ENCODE peak calls at places on chromosome X, in six cellular contexts. M is fibroblast of villous mesenchyme, W is brain microvascular endothelial cell, Z is lower lobe of right lung, L is astrocyte, K is HCT116. F is an unnamed sample.

GRCh38 chrX:8815460-8816065 is 14.4 kb upstream of the FAM9A start:
- DNase-seq in M (peak; percentile 30), W (peak; percentile 52), Z (no peak), L (peak; percentile 8), K (peak; percentile 2), F (peak; percentile 48)

GRCh38 chrX:99938464-99938863 is 471.6 kb downstream of the PCDH19 start:
- DNase-seq in M (no peak), W (no peak), Z (no peak), L (no peak), K (no peak), F (no peak)

GRCh38 chrX:149571770-149572169 is 15.5 kb downstream of the MAGEA9B start:
- DNase-seq in M (no peak), W (no peak), Z (no peak), L (no peak), K (no peak), F (no peak)

GRCh38 chrX:18981124-18981807 is 2.6 kb downstream of the PHKA2 start:
- DNase-seq in M (no peak), W (no peak), Z (no peak), L (no peak), K (no peak), F (no peak)

GRCh38 chrX:8783100-8784098 is 17.8 kb downstream of the FAM9A start:
- DNase-seq in M (no peak), W (no peak), Z (no peak), L (no peak), K (no peak), F (peak; percentile 39)

GRCh38 chrX:46929439-46930018 is 17.3 kb downstream of the JADE3 start:
- DNase-seq in M (peak; percentile 41), W (peak; percentile 40), Z (no peak), L (peak; percentile 46), K (no peak), F (peak; percentile 65)

GRCh38 chrX:13266641-13267420 is 53.0 kb downstream of the ATXN3L start:
- DNase-seq in M (no peak), W (no peak), Z (no peak), L (peak; percentile 52), K (no peak), F (peak; percentile 82)

GRCh38 chrX:66544181-66544580 is 94.7 kb downstream of the EDA2R start:
- DNase-seq in M (no peak), W (no peak), Z (no peak), L (no peak), K (no peak), F (no peak)

DNA sequence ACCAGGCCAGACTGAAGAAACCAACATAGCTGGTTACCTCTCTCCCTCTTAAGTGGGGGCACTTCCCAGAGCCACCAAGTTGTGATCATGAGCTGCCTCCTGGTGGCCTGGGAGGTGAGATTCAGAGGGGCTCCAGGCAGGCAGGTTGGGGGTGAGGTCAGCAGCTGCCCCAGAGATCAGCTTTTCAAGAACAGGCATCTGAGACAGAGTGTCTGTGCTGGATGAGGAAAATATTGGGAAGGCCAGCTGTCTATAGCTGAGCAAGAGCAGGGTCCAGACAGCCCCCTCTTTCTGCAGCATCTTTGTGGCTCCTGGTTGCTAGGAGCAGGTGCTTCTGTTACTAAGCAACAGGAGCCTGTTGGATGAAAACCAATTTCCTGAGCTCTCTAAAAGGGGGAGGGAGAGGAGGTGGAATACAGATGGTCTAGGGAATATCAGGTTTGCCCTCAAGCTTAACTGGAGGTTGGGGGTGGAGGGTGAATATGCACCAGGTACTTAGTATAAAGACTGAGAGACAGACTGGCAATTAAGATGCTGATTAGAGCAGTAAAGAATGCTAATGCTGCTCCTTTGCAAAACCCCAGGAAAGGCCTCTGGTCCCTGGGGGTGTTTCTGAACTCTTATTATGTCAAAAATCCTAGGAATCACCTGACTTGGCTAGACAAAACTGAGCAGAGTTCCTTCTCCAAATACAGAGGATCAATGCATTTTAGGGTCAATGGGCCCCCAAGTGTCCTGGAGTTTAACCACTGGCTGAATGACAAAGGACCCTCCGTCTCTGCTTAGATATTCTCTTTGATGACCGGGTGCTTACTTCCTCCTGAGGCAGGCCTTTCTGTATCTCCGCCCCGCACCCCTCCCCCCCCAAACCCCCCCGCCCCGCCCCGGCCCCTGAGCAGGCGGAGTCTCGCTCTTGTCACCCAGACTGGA is 21.4 kb downstream of the ZCCHC13 start:
- DNase-seq in M (no peak), W (no peak), Z (no peak), L (no peak), K (no peak), F (no peak)
- TF ChIP-seq CTCF in M (no peak), W (no peak), Z (no peak), L (no peak), K (no peak), F (no peak)

GRCh38 chrX:118565853-118566252 is 70.2 kb downstream of the DOCK11 start:
- DNase-seq in M (peak; percentile 70), W (no peak), Z (no peak), L (no peak), K (no peak), F (no peak)
- H3K4me3 ChIP-seq in M (no peak overlapping the region), W (no peak overlapping the region), Z (no peak overlapping the region), L (no peak overlapping the region), K (no peak overlapping the region), F (no peak overlapping the region)

DNA sequence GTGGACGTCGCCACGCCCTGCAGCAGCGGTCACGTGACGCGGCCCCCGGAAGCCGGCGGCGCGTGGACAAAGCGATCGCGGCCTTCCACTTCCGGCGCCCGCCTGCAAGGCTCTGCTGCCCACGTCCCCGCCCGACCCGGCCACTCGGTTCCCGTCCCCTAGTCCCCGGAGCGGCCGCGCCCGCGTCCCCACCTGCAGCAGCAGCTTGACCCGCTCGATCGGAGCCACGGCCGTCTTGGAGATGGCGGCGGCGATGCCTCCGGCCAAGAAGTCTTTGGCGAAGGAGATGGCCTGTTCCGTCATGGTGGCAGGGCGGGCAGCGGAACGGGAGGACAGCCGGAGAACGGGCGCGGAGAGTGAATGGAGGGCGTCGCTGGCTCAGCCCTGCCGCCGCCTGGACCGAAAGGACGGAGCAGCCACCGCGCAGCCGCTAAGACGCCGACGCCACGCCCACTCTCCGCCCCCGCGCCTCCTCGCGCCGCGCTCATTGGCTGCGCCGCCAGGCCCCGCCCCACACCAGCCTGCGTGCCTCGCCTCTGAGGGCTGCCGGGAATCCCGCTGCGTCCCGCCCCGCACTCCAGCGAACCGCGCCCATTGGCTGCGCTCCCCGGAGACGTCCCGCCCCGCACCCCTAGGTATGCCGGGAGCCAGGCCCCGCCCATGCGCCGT is at the start of gene SLC25A6:
- DNase-seq in M (peak; percentile 97), W (peak; percentile 96), Z (peak; percentile 99), L (peak; percentile 86), K (peak; percentile 86), F (peak; percentile 99)
- TF ChIP-seq CTCF in M (no peak), W (peak; percentile 6), Z (peak; percentile 23), L (no peak), K (no peak), F (no peak)

DNA sequence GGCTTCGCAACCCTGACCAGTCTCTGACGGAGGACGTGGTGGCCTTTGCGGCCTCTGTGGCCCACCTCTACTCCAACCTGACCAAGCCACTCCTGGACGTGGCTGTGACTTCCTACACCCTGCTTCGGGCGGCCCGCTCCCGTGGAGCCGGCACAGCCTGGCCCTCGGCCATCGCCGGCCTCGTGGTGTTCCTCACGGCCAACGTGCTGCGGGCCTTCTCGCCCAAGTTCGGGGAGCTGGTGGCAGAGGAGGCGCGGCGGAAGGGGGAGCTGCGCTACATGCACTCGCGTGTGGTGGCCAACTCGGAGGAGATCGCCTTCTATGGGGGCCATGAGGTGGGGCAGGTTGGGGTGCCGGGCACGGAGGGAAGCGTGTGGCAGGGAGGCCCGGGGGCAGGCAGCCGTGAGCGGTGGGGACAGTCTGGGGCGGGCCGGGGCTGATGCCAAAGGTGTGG is 1.2 kb downstream of the ABCD1 start:
- DNase-seq in M (no peak), W (no peak), Z (no peak), L (no peak), K (no peak), F (no peak)
- H3K4me3 ChIP-seq in M (peak overlapping the region; percentile 37), W (no peak overlapping the region), Z (peak overlapping the region; percentile 72), L (no peak overlapping the region), K (no peak overlapping the region), F (no peak overlapping the region)

GRCh38 chrX:69066021-69066757 is 99.1 kb downstream of the PJA1 start:
- DNase-seq in M (no peak), W (no peak), Z (no peak), L (no peak), K (no peak), F (no peak)

GRCh38 chrX:69065451-69065850 is 99.8 kb downstream of the PJA1 start:
- DNase-seq in M (peak; percentile 14), W (no peak), Z (no peak), L (peak; percentile 45), K (no peak), F (peak; percentile 69)

GRCh38 chrX:69062493-69062892 is 102.8 kb downstream of the PJA1 start:
- DNase-seq in M (no peak), W (no peak), Z (no peak), L (peak; percentile 20), K (no peak), F (no peak)

GRCh38 chrX:69063486-69063885 is 101.8 kb downstream of the PJA1 start:
- DNase-seq in M (no peak), W (no peak), Z (no peak), L (no peak), K (no peak), F (no peak)

GRCh38 chrX:69060631-69061408 is 104.4 kb downstream of the PJA1 start:
- DNase-seq in M (peak; percentile 38), W (no peak), Z (no peak), L (peak; percentile 10), K (peak; percentile 3), F (peak; percentile 18)
- TF ChIP-seq CTCF in M (peak; percentile 59), W (peak; percentile 60), Z (peak; percentile 48), L (peak; percentile 17), K (peak; percentile 38), F (peak; percentile 19)

GRCh38 chrX:115583730-115584004 is 22.7 kb downstream of the PLS3 start:
- DNase-seq in M (no peak), W (no peak), Z (no peak), L (no peak), K (no peak), F (no peak)
- H3K4me3 ChIP-seq in M (no peak overlapping the region), W (no peak overlapping the region), Z (no peak overlapping the region), L (no peak overlapping the region), K (no peak overlapping the region), F (no peak overlapping the region)

GRCh38 chrX:82081027-82081426 is 879.1 kb downstream of the SH3BGRL start:
- DNase-seq in M (no peak), W (no peak), Z (no peak), L (no peak), K (no peak), F (no peak)
- TF ChIP-seq CTCF in M (no peak), W (no peak), Z (no peak), L (no peak), K (no peak), F (no peak)

DNA sequence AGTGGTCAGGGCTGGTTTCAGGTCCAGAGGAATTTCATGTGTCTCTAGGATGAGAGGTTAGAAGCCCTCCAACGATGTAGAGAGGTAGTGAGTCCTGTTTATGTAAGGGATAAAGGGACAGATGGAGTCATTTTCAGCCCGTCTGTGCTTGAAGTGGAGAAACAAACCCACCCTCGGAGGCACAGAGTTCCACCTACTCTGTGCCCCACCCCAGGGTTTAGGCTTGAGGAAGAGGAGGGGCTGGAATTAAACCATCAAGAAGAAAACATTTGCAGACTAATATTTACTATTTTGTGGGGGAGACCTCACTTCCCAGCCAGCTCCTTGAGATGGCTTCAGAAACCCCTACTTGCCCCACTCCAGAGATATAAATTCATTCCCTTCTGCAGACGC is 857 bp upstream of the GNL3L start:
- DNase-seq in M (no peak), W (no peak), Z (no peak), L (no peak), K (no peak), F (no peak)
- H3K4me3 ChIP-seq in M (peak overlapping the region; percentile 68), W (peak overlapping the region; percentile 57), Z (peak overlapping the region; percentile 76), L (peak overlapping the region; percentile 70), K (peak overlapping the region; percentile 62), F (peak overlapping the region; percentile 55)

F was measured in epithelial cell of esophagus.